ENCODE peak calls at places on chromosome 20, in six cellular contexts. C, G, Y, N, A and Z are unnamed samples.

GRCh38 chr20:63484236-63484635 is 11.8 kb upstream of the KCNQ2 start:
- DNase-seq in C (no peak), Y (no peak), A (no peak), G (no peak), N (no peak), Z (no peak)

GRCh38 chr20:50645253-50646068 is 45.9 kb downstream of the RIPOR3 start:
- DNase-seq in Y (no peak), C (peak), A (no peak), N (no peak), G (no peak), Z (peak)

GRCh38 chr20:23596856-23597255 is 8.9 kb downstream of the CST9 start:
- DNase-seq in A (no peak), Y (no peak), N (no peak), G (no peak), C (no peak), Z (no peak)

GRCh38 chr20:15837563-15837962 is 735.7 kb downstream of the KIF16B start:
- DNase-seq in A (no peak), N (no peak), G (no peak), C (no peak), Y (no peak), Z (no peak)

GRCh38 chr20:51028616-51029263 is 5.8 kb upstream of the KCNG1 start:
- DNase-seq in G (no peak), A (no peak), C (no peak), Y (no peak), N (no peak), Z (no peak)

GRCh38 chr20:50532231-50532630 is 22.0 kb downstream of the PTPN1 start:
- DNase-seq in A (no peak), C (no peak), G (no peak), Y (no peak), N (no peak), Z (no peak)

GRCh38 chr20:40741507-40742106 is 52.6 kb upstream of the MAFB start:
- DNase-seq in G (peak), Y (peak), N (no peak), C (no peak), A (peak), Z (peak)

GRCh38 chr20:63519765-63520593 is 586 bp upstream of the PPDPF start:
- DNase-seq in Y (peak), G (no peak), A (peak), C (no peak), N (peak), Z (peak)

GRCh38 chr20:3612795-3613560 is 50.2 kb downstream of the GFRA4 start:
- DNase-seq in Y (no peak), C (no peak), G (no peak), N (no peak), A (no peak), Z (no peak)

GRCh38 chr20:5665417-5665816 is 84.8 kb upstream of the SHLD1 start:
- DNase-seq in Y (no peak), G (no peak), N (no peak), C (no peak), A (no peak), Z (no peak)

GRCh38 chr20:56418385-56418861 is 6.4 kb downstream of the CASS4 start:
- DNase-seq in C (no peak), Y (peak), N (no peak), G (peak), A (no peak), Z (no peak)

GRCh38 chr20:25009218-25010145 is 16.9 kb upstream of the APMAP start:
- DNase-seq in N (peak), A (peak), G (no peak), C (no peak), Y (no peak), Z (peak)

GRCh38 chr20:61112515-61112914 is 139.5 kb upstream of the CDH4 start:
- DNase-seq in A (no peak), N (no peak), C (no peak), Y (no peak), G (no peak), Z (no peak)

GRCh38 chr20:47063407-47063806 is 168.8 kb downstream of the EYA2 start:
- DNase-seq in Y (no peak), A (no peak), C (no peak), G (no peak), N (no peak), Z (peak)

GRCh38 chr20:5482791-5483190 is 166.0 kb upstream of the PROKR2 start:
- DNase-seq in A (no peak), G (no peak), N (no peak), Y (no peak), C (no peak), Z (no peak)